ENCODE peak calls at places on chromosomes 2 and 18, in seven cellular contexts. One of them, this sample, is unnamed.

GRCh38 chr2:238098854-238099708 is 1.1 kb upstream of the ESPNL start:
- DNase-seq in activated T-helper 1 cell treated with anti-CD3 and anti-CD28 coated beads, Interleukin-2, amount 50 U/mL, for 16 hours: no peak
- DNase-seq in astrocyte of the spinal cord: no peak
- DNase-seq in activated CD4-positive, alpha-beta T cell treated with anti-CD3 and anti-CD28 coated beads for 24 hours: no peak
- DNase-seq in AG09319: peak
- DNase-seq in mesendoderm: no peak
- DNase-seq in NCI-H82: no peak
- DNase-seq in this sample: no peak

GRCh38 chr2:173221081-173221695 is 133.5 kb upstream of the CDCA7 start:
- DNase-seq in activated T-helper 1 cell treated with anti-CD3 and anti-CD28 coated beads, Interleukin-2, amount 50 U/mL, for 16 hours: no peak
- DNase-seq in astrocyte of the spinal cord: no peak
- DNase-seq in activated CD4-positive, alpha-beta T cell treated with anti-CD3 and anti-CD28 coated beads for 24 hours: no peak
- DNase-seq in AG09319: no peak
- DNase-seq in mesendoderm: no peak
- DNase-seq in NCI-H82: no peak
- DNase-seq in this sample: no peak

GRCh38 chr2:108632332-108632712 is 87.0 kb upstream of the RANBP2 start:
- DNase-seq in activated T-helper 1 cell treated with anti-CD3 and anti-CD28 coated beads, Interleukin-2, amount 50 U/mL, for 16 hours: no peak
- DNase-seq in astrocyte of the spinal cord: no peak
- DNase-seq in activated CD4-positive, alpha-beta T cell treated with anti-CD3 and anti-CD28 coated beads for 24 hours: no peak
- DNase-seq in AG09319: no peak
- DNase-seq in mesendoderm: no peak
- DNase-seq in NCI-H82: no peak
- DNase-seq in this sample: no peak

GRCh38 chr18:25047983-25048382 is 304.0 kb downstream of the ZNF521 start:
- DNase-seq in activated T-helper 1 cell treated with anti-CD3 and anti-CD28 coated beads, Interleukin-2, amount 50 U/mL, for 16 hours: no peak
- DNase-seq in astrocyte of the spinal cord: no peak
- DNase-seq in activated CD4-positive, alpha-beta T cell treated with anti-CD3 and anti-CD28 coated beads for 24 hours: no peak
- DNase-seq in AG09319: no peak
- DNase-seq in mesendoderm: peak
- DNase-seq in NCI-H82: no peak
- DNase-seq in this sample: no peak

GRCh38 chr18:76209597-76209996 is 285.4 kb downstream of the ZNF516 start:
- DNase-seq in activated T-helper 1 cell treated with anti-CD3 and anti-CD28 coated beads, Interleukin-2, amount 50 U/mL, for 16 hours: no peak
- DNase-seq in astrocyte of the spinal cord: peak
- DNase-seq in activated CD4-positive, alpha-beta T cell treated with anti-CD3 and anti-CD28 coated beads for 24 hours: no peak
- DNase-seq in AG09319: no peak
- DNase-seq in mesendoderm: no peak
- DNase-seq in NCI-H82: no peak
- DNase-seq in this sample: no peak

GRCh38 chr2:101466426-101466825 is 8.5 kb downstream of the RFX8 start:
- DNase-seq in activated T-helper 1 cell treated with anti-CD3 and anti-CD28 coated beads, Interleukin-2, amount 50 U/mL, for 16 hours: no peak
- DNase-seq in astrocyte of the spinal cord: no peak
- DNase-seq in activated CD4-positive, alpha-beta T cell treated with anti-CD3 and anti-CD28 coated beads for 24 hours: no peak
- DNase-seq in AG09319: no peak
- DNase-seq in mesendoderm: no peak
- DNase-seq in NCI-H82: no peak
- DNase-seq in this sample: no peak

GRCh38 chr18:55053976-55054375 is 94.7 kb upstream of the CCDC68 start:
- DNase-seq in activated T-helper 1 cell treated with anti-CD3 and anti-CD28 coated beads, Interleukin-2, amount 50 U/mL, for 16 hours: no peak
- DNase-seq in astrocyte of the spinal cord: no peak
- DNase-seq in activated CD4-positive, alpha-beta T cell treated with anti-CD3 and anti-CD28 coated beads for 24 hours: no peak
- DNase-seq in AG09319: no peak
- DNase-seq in mesendoderm: no peak
- DNase-seq in NCI-H82: no peak
- DNase-seq in this sample: no peak

GRCh38 chr2:189641565-189641964 is 19.7 kb upstream of the ASNSD1 start:
- DNase-seq in activated T-helper 1 cell treated with anti-CD3 and anti-CD28 coated beads, Interleukin-2, amount 50 U/mL, for 16 hours: no peak
- DNase-seq in astrocyte of the spinal cord: no peak
- DNase-seq in activated CD4-positive, alpha-beta T cell treated with anti-CD3 and anti-CD28 coated beads for 24 hours: no peak
- DNase-seq in AG09319: no peak
- DNase-seq in mesendoderm: peak
- DNase-seq in NCI-H82: peak
- DNase-seq in this sample: no peak